ENCODE peak calls at places on chromosomes 16 and 17, in four cellular contexts. Z is BE2C, V is cardiac muscle cell, D is left ventricle myocardium inferior. E is an unnamed sample.

GRCh38 chr17:18187816-18188761 is 4.5 kb downstream of the ALKBH5 start:
- DNase-seq in D (peak; percentile 29), V (no peak), Z (peak; percentile 57), E (no peak)

GRCh38 chr16:71225145-71225544 is 5.4 kb downstream of the HYDIN start:
- DNase-seq in D (no peak), V (no peak), Z (no peak), E (no peak)

GRCh38 chr16:53061701-53062159 is 6.9 kb downstream of the CHD9 start:
- DNase-seq in D (peak; percentile 49), Z (no peak), V (no peak), E (no peak)

GRCh38 chr16:74466872-74467271 is 45.6 kb upstream of the CLEC18B start:
- DNase-seq in D (no peak), V (no peak), Z (no peak), E (no peak)

GRCh38 chr17:42536372-42537155 is 523 bp downstream of the NAGLU start:
- DNase-seq in D (peak; percentile 88), Z (peak; percentile 89), V (peak; percentile 87), E (peak; percentile 99)

GRCh38 chr17:7292729-7293128 is 1.7 kb downstream of the YBX2 start:
- DNase-seq in V (peak; percentile 54), Z (no peak), D (no peak), E (peak; percentile 47)

GRCh38 chr17:12021604-12022003 is 927 bp downstream of the MAP2K4 start:
- DNase-seq in Z (no peak), D (no peak), V (peak; percentile 3), E (no peak)

GRCh38 chr16:57600048-57600835 is 28.2 kb upstream of the ADGRG1 start:
- DNase-seq in Z (peak; percentile 75), V (peak; percentile 72), D (no peak), E (peak; percentile 90)

GRCh38 chr17:35082073-35082657 is 18.7 kb upstream of the RFFL start:
- DNase-seq in D (no peak), V (no peak), Z (peak; percentile 34), E (no peak)

GRCh38 chr17:44847581-44847980 is at the start of gene HIGD1B:
- DNase-seq in V (no peak), D (peak; percentile 50), Z (no peak), E (no peak)

GRCh38 chr17:50825188-50825587 is 10.2 kb upstream of the WFIKKN2 start:
- DNase-seq in Z (no peak), V (no peak), D (no peak), E (no peak)

GRCh38 chr16:30472328-30472942 is at the start of gene ITGAL:
- DNase-seq in D (peak; percentile 27), Z (no peak), V (no peak), E (peak; percentile 10)

GRCh38 chr17:17890773-17891759 is 54.3 kb upstream of the SREBF1 start:
- DNase-seq in D (peak; percentile 36), V (peak; percentile 77), Z (peak; percentile 45), E (peak; percentile 81)

GRCh38 chr17:8072727-8073461 is 14.6 kb downstream of the ALOX12B start:
- DNase-seq in D (no peak), Z (no peak), V (no peak), E (peak; percentile 83)

GRCh38 chr16:11064846-11065245 is 120.5 kb downstream of the CLEC16A start:
- DNase-seq in D (no peak), Z (no peak), V (no peak), E (no peak)

GRCh38 chr16:28130099-28131088 is 66.9 kb upstream of the GSG1L start:
- DNase-seq in D (no peak), Z (no peak), V (peak; percentile 5), E (no peak)

GRCh38 chr17:14211246-14211645 is 25.4 kb downstream of the CDRT15 start:
- DNase-seq in V (no peak), Z (no peak), D (no peak), E (peak; percentile 25)

GRCh38 chr16:8714143-8714542 is 39.7 kb downstream of the ABAT start:
- DNase-seq in D (no peak), Z (no peak), V (peak; percentile 29), E (no peak)

GRCh38 chr16:13120091-13120490 is 218.7 kb downstream of the SHISA9 start:
- DNase-seq in V (no peak), D (no peak), Z (no peak), E (no peak)

GRCh38 chr17:13750783-13751484 is 149.2 kb upstream of the HS3ST3A1 start:
- DNase-seq in V (peak; percentile 28), Z (no peak), D (no peak), E (peak; percentile 13)

GRCh38 chr16:56742030-56742984 is 12.4 kb downstream of the NUP93 start:
- DNase-seq in Z (no peak), V (no peak), D (no peak), E (no peak)

GRCh38 chr16:88905563-88905962 is 39.1 kb upstream of the PABPN1L start:
- DNase-seq in Z (peak; percentile 59), V (peak; percentile 33), D (no peak), E (peak; percentile 99)

GRCh38 chr17:64063766-64064224 is 43.4 kb upstream of the ICAM2 start:
- DNase-seq in D (peak; percentile 45), Z (peak; percentile 65), V (peak; percentile 79), E (peak; percentile 91)

GRCh38 chr16:31354394-31355291 is at the start of gene ITGAX:
- DNase-seq in V (no peak), Z (no peak), D (peak; percentile 54), E (peak; percentile 81)

GRCh38 chr17:46732754-46733398 is 85.6 kb downstream of the WNT3 start:
- DNase-seq in D (no peak), V (peak; percentile 28), Z (no peak), E (peak; percentile 65)

GRCh38 chr17:77822302-77823030 is 136.0 kb upstream of the TNRC6C start:
- DNase-seq in D (peak; percentile 59), Z (no peak), V (no peak), E (peak; percentile 49)

GRCh38 chr17:82334622-82335394 is 1.2 kb upstream of the SECTM1 start:
- DNase-seq in V (no peak), D (no peak), Z (no peak), E (peak; percentile 72)

GRCh38 chr17:82334204-82334621 is 647 bp upstream of the SECTM1 start:
- DNase-seq in V (no peak), D (no peak), Z (no peak), E (no peak)

GRCh38 chr17:82331345-82331939 is 2.1 kb downstream of the SECTM1 start:
- DNase-seq in V (no peak), D (no peak), Z (peak; percentile 17), E (no peak)

GRCh38 chr17:82333279-82334171 is at the start of gene SECTM1:
- DNase-seq in Z (peak; percentile 26), V (no peak), D (peak; percentile 66), E (peak; percentile 89)

GRCh38 chr17:82332669-82333278 is 792 bp downstream of the SECTM1 start:
- DNase-seq in D (peak; percentile 48), V (no peak), Z (peak; percentile 16), E (peak; percentile 80)
- H3K4me3 ChIP-seq in D (peak overlapping the region; percentile 70), V (no peak overlapping the region), Z (peak overlapping the region; percentile 31), E (peak overlapping the region; percentile 26)

GRCh38 chr16:84339766-84340165 is 28.6 kb upstream of the ATP2C2 start:
- DNase-seq in D (no peak), Z (no peak), V (no peak), E (no peak)
- H3K27me3 ChIP-seq in D (no peaks in the 10 kb centered on the region), Z (peaks cover 10% of the 10 kb centered on the region), V (no peaks in the 10 kb centered on the region), E (no peaks in the 10 kb centered on the region)

GRCh38 chr16:2229602-2230250 is 6.3 kb downstream of the E4F1 start:
- DNase-seq in V (no peak), Z (no peak), D (no peak), E (no peak)
- H3K36me3 ChIP-seq in V (peaks cover 37% of the 10 kb centered on the region), Z (peaks cover 63% of the 10 kb centered on the region), D (peaks cover 73% of the 10 kb centered on the region), E (peaks cover 6% of the 10 kb centered on the region)

GRCh38 chr16:58933186-58933585 is 199.1 kb upstream of the GOT2 start:
- DNase-seq in V (no peak), D (no peak), Z (no peak), E (no peak)

GRCh38 chr16:58937661-58938060 is 203.5 kb upstream of the GOT2 start:
- DNase-seq in Z (no peak), D (no peak), V (no peak), E (no peak)

GRCh38 chr16:58940609-58941008 is 206.5 kb upstream of the GOT2 start:
- DNase-seq in Z (no peak), V (no peak), D (no peak), E (no peak)

GRCh38 chr16:58938856-58939255 is 204.7 kb upstream of the GOT2 start:
- DNase-seq in D (no peak), V (peak; percentile 14), Z (no peak), E (peak; percentile 4)
- H3K4me3 ChIP-seq in D (no peak overlapping the region), V (no peak overlapping the region), Z (no peak overlapping the region), E (no peak overlapping the region)

DNA sequence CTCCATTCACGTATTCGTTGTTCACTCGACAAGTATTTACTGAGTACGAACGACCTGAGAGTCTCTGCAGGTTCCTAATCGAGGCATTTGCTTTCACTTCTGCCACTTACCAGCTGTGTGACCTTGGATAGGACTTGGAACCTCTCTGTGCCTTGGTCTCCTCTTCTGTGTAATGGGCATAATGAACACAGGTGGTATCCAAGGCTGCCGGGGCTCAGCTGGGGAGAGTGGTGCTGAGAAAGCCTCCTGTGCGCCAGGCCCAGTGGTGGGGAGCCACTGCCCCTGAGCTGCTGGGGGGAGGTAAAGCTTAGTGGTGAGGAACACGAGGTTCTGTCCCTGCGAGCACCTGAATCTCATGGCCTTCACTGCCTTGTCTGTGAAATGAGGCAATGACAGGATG is 150.7 kb downstream of the IRF8 start:
- DNase-seq in D (no peak), Z (no peak), V (no peak), E (no peak)
- H3K27me3 ChIP-seq in D (peaks cover 82% of the 10 kb centered on the region), Z (no peaks in the 10 kb centered on the region), V (no peaks in the 10 kb centered on the region), E (no peaks in the 10 kb centered on the region)

GRCh38 chr17:40348562-40349476 is 15.7 kb downstream of the GJD3 start:
- DNase-seq in D (peak; percentile 79), V (no peak), Z (peak; percentile 51), E (no peak)

GRCh38 chr17:40351185-40352043 is 13.1 kb downstream of the GJD3 start:
- DNase-seq in Z (peak; percentile 83), D (no peak), V (no peak), E (peak; percentile 77)

GRCh38 chr17:40349477-40350409 is 14.8 kb downstream of the GJD3 start:
- DNase-seq in V (no peak), D (peak; percentile 58), Z (peak; percentile 63), E (no peak)

GRCh38 chr17:40352044-40352778 is 12.3 kb downstream of the GJD3 start:
- DNase-seq in D (no peak), Z (no peak), V (no peak), E (peak; percentile 20)

DNA sequence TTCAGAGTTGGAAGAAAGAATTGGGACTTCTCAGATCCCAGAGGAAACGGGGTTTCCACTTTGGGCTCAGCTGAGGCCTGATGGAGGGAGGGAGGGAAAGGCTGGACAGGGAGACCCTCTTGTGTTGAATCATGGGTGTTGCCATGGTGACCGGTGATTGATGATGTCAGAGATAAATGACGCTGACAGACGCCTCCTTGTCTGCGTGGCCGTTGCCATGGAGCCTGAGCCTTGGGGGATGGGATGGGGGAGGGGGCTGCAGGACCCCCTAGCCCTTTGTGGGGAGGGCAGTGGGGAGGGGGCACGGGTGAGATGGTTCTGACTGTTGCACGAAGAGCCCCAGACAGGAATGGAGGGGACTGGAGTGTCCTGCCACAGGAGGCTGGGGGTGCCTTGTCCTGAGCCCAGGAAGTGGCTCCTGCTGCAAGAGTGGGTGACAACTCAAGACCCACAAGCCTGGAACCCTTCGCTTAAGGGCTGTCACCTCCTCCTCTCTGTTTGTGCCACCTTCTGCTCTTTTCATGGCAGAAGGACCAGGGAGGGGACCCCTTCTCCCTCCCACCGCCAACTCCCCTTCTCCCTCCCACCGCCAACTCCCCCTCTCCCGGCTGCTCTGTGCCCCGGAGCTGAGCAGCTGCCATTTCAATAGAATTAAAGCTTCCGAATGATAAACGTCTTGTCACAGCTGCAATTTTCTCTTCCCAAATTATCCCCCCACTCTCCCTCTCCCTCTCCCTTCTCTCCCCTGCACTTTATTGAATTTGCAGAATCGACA is 13.9 kb downstream of the GJD3 start:
- DNase-seq in V (peak; percentile 31), D (no peak), Z (peak; percentile 88), E (peak; percentile 71)
- H3K36me3 ChIP-seq in V (peaks cover 10% of the 10 kb centered on the region), D (peaks cover 64% of the 10 kb centered on the region), Z (peaks cover 55% of the 10 kb centered on the region), E (peaks cover 10% of the 10 kb centered on the region)

GRCh38 chr16:23147666-23148065 is 1.6 kb downstream of the USP31 start:
- DNase-seq in Z (no peak), D (no peak), V (no peak), E (no peak)
- H3K4me3 ChIP-seq in Z (peak overlapping the region; percentile 73), D (peak overlapping the region; percentile 78), V (peak overlapping the region; percentile 58), E (no peak overlapping the region)